ENCODE peak calls at places on chromosomes 6 and 20, in six cellular contexts. R, I, N, O, K and S are unnamed samples.

GRCh38 chr6:98848539-98849210 is 14.3 kb downstream of the POU3F2 start:
- DNase-seq in N (no peak), O (no peak), K (no peak), R (no peak), I (no peak), S (no peak)

GRCh38 chr6:23349521-23350147 is 776.4 kb upstream of the NRSN1 start:
- DNase-seq in O (no peak), I (peak), K (no peak), N (no peak), R (no peak), S (no peak)

GRCh38 chr6:166143011-166143410 is 24.6 kb downstream of the TBXT start:
- DNase-seq in O (no peak), N (no peak), K (no peak), R (no peak), I (no peak), S (no peak)

GRCh38 chr6:75284285-75285155 is at the start of gene TMEM30A:
- DNase-seq in O (peak), I (peak), K (peak), R (peak), N (peak), S (peak)

GRCh38 chr6:18326980-18327379 is 60.2 kb upstream of the RNF144B start:
- DNase-seq in R (peak), I (no peak), O (no peak), K (no peak), N (no peak), S (no peak)

GRCh38 chr20:6558361-6558760 is 209.1 kb upstream of the BMP2 start:
- DNase-seq in R (no peak), N (no peak), I (no peak), O (no peak), K (no peak), S (no peak)

GRCh38 chr6:134908906-134909516 is 40.9 kb downstream of the ALDH8A1 start:
- DNase-seq in K (no peak), O (no peak), N (peak), I (peak), R (peak), S (peak)

GRCh38 chr20:56570832-56571231 is 37.8 kb downstream of the FAM209B start:
- DNase-seq in N (no peak), K (no peak), I (no peak), O (no peak), R (no peak), S (no peak)

GRCh38 chr6:163867518-163868292 is 453.2 kb downstream of the QKI start:
- DNase-seq in I (no peak), R (no peak), K (no peak), N (no peak), O (no peak), S (no peak)

GRCh38 chr20:7346562-7346961 is 579.1 kb downstream of the BMP2 start:
- DNase-seq in O (no peak), I (no peak), R (no peak), K (no peak), N (no peak), S (no peak)

GRCh38 chr6:157688960-157689599 is 134.0 kb upstream of the SNX9 start:
- DNase-seq in R (no peak), O (no peak), I (peak), K (peak), N (peak), S (no peak)

GRCh38 chr6:18317850-18318249 is 53.5 kb upstream of the DEK start:
- DNase-seq in I (no peak), N (no peak), R (no peak), K (no peak), O (no peak), S (no peak)

GRCh38 chr6:35140991-35141720 is at the start of gene TCP11:
- DNase-seq in K (no peak), N (no peak), O (no peak), R (no peak), I (peak), S (peak)

GRCh38 chr6:36809933-36810844 is 29.1 kb downstream of the CPNE5 start:
- DNase-seq in O (no peak), I (no peak), R (no peak), K (no peak), N (no peak), S (no peak)

GRCh38 chr6:112289039-112289566 is 34.7 kb upstream of the LAMA4 start:
- DNase-seq in K (no peak), I (peak), N (peak), O (no peak), R (no peak), S (no peak)

GRCh38 chr6:158706369-158706982 is 56.6 kb downstream of the SYTL3 start:
- DNase-seq in O (no peak), I (peak), K (peak), N (peak), R (peak), S (peak)

GRCh38 chr6:145148392-145149175 is 586.7 kb downstream of the EPM2A start:
- DNase-seq in N (no peak), I (peak), K (no peak), R (peak), O (no peak), S (no peak)

GRCh38 chr6:7154341-7155139 is 46.8 kb downstream of the RREB1 start:
- DNase-seq in N (no peak), K (no peak), O (no peak), I (no peak), R (no peak), S (no peak)

GRCh38 chr6:86961432-86962200 is 24.3 kb downstream of the HTR1E start:
- DNase-seq in I (no peak), N (no peak), O (no peak), R (no peak), K (no peak), S (no peak)

GRCh38 chr20:57525328-57526053 is 551 bp upstream of the CTCFL start:
- DNase-seq in N (no peak), K (no peak), R (peak), O (no peak), I (no peak), S (no peak)

GRCh38 chr6:100461273-100461919 is 3.3 kb downstream of the SIM1 start:
- DNase-seq in N (no peak), O (no peak), K (peak), I (peak), R (no peak), S (no peak)

GRCh38 chr6:31203345-31203979 is 33.0 kb upstream of the POU5F1 start:
- DNase-seq in I (peak), N (no peak), R (peak), K (no peak), O (no peak), S (peak)

GRCh38 chr6:170089937-170090335 is 200.9 kb downstream of the DLL1 start:
- DNase-seq in N (peak), O (no peak), I (no peak), K (no peak), R (no peak), S (no peak)

GRCh38 chr6:145815875-145816274 is 1.3 kb upstream of the FBXO30 start:
- DNase-seq in O (no peak), N (no peak), R (no peak), I (no peak), K (no peak), S (no peak)

GRCh38 chr6:26089272-26089671 is 2.0 kb downstream of the HFE start:
- DNase-seq in K (no peak), N (no peak), O (no peak), R (no peak), I (peak), S (no peak)

GRCh38 chr20:25739615-25740320 is 43.1 kb upstream of the ZNF337 start:
- DNase-seq in O (no peak), N (no peak), K (no peak), R (peak), I (no peak), S (no peak)